ENCODE peak calls at places on chromosomes 1 and 21, in six cellular contexts. One of them, this sample, is unnamed.

GRCh38 chr1:115091582-115091981 is 2.3 kb upstream of the TSPAN2 start:
- DNase-seq in GM06990: no peak
- DNase-seq in aorta: no peak
- DNase-seq in SW480: no peak
- DNase-seq in GM10248: no peak
- DNase-seq in prostate gland: no peak
- DNase-seq in this sample: no peak

GRCh38 chr21:14968821-14969220 is 96.0 kb downstream of the NRIP1 start:
- DNase-seq in GM06990: no peak
- DNase-seq in aorta: no peak
- DNase-seq in SW480: no peak
- DNase-seq in GM10248: no peak
- DNase-seq in prostate gland: no peak
- DNase-seq in this sample: no peak

GRCh38 chr1:86765073-86765472 is 60.7 kb downstream of the SH3GLB1 start:
- DNase-seq in GM06990: no peak
- DNase-seq in aorta: no peak
- DNase-seq in SW480: no peak
- DNase-seq in GM10248: no peak
- DNase-seq in prostate gland: no peak
- DNase-seq in this sample: no peak

GRCh38 chr1:154546264-154547043 is 12.0 kb downstream of the UBE2Q1 start:
- DNase-seq in GM06990: peak; percentile 25
- DNase-seq in aorta: peak; percentile 66
- DNase-seq in SW480: peak; percentile 58
- DNase-seq in GM10248: peak; percentile 82
- DNase-seq in prostate gland: no peak
- DNase-seq in this sample: peak; percentile 44

GRCh38 chr1:51313961-51314777 is 16.2 kb downstream of the TTC39A start:
- DNase-seq in GM06990: no peak
- DNase-seq in aorta: peak; percentile 51
- DNase-seq in SW480: no peak
- DNase-seq in GM10248: no peak
- DNase-seq in prostate gland: peak; percentile 78
- DNase-seq in this sample: peak; percentile 79

GRCh38 chr1:241276391-241276790 is 80.6 kb downstream of the RGS7 start:
- DNase-seq in GM06990: no peak
- DNase-seq in aorta: no peak
- DNase-seq in SW480: no peak
- DNase-seq in GM10248: no peak
- DNase-seq in prostate gland: no peak
- DNase-seq in this sample: no peak

GRCh38 chr1:150259758-150260669 is 2.4 kb downstream of the CA14 start:
- DNase-seq in GM06990: no peak
- DNase-seq in aorta: no peak
- DNase-seq in SW480: peak; percentile 53
- DNase-seq in GM10248: no peak
- DNase-seq in prostate gland: no peak
- DNase-seq in this sample: no peak

GRCh38 chr21:45923146-45923545 is 58.4 kb upstream of the COL6A1 start:
- DNase-seq in GM06990: no peak
- DNase-seq in aorta: peak; percentile 78
- DNase-seq in SW480: no peak
- DNase-seq in GM10248: no peak
- DNase-seq in prostate gland: peak; percentile 52
- DNase-seq in this sample: no peak

GRCh38 chr21:17819878-17820232 is 699 bp upstream of the C21orf91 start:
- DNase-seq in GM06990: no peak
- DNase-seq in aorta: no peak
- DNase-seq in SW480: no peak
- DNase-seq in GM10248: peak; percentile 78
- DNase-seq in prostate gland: no peak
- DNase-seq in this sample: no peak

GRCh38 chr1:152926091-152926490 is 17.7 kb downstream of the IVL start:
- DNase-seq in GM06990: no peak
- DNase-seq in aorta: no peak
- DNase-seq in SW480: peak; percentile 40
- DNase-seq in GM10248: peak; percentile 52
- DNase-seq in prostate gland: no peak
- DNase-seq in this sample: peak; percentile 43

GRCh38 chr1:113675299-113675698 is 84.0 kb downstream of the PHTF1 start:
- DNase-seq in GM06990: no peak
- DNase-seq in aorta: no peak
- DNase-seq in SW480: no peak
- DNase-seq in GM10248: no peak
- DNase-seq in prostate gland: no peak
- DNase-seq in this sample: no peak

GRCh38 chr1:205275133-205275532 is 46.4 kb downstream of the NUAK2 start:
- DNase-seq in GM06990: no peak
- DNase-seq in aorta: no peak
- DNase-seq in SW480: peak; percentile 42
- DNase-seq in GM10248: no peak
- DNase-seq in prostate gland: peak; percentile 65
- DNase-seq in this sample: no peak

GRCh38 chr1:84300501-84300900 is 1.0 kb upstream of the SAMD13 start:
- DNase-seq in GM06990: no peak
- DNase-seq in aorta: no peak
- DNase-seq in SW480: no peak
- DNase-seq in GM10248: no peak
- DNase-seq in prostate gland: no peak
- DNase-seq in this sample: no peak

GRCh38 chr1:165114022-165114888 is 242.3 kb downstream of the LMX1A start:
- DNase-seq in GM06990: no peak
- DNase-seq in aorta: no peak
- DNase-seq in SW480: peak; percentile 52
- DNase-seq in GM10248: no peak
- DNase-seq in prostate gland: peak; percentile 26
- DNase-seq in this sample: peak; percentile 21

GRCh38 chr1:162171078-162171477 is 101.6 kb downstream of the NOS1AP start:
- DNase-seq in GM06990: no peak
- DNase-seq in aorta: no peak
- DNase-seq in SW480: no peak
- DNase-seq in GM10248: no peak
- DNase-seq in prostate gland: no peak
- DNase-seq in this sample: no peak

GRCh38 chr1:110554871-110555801 is 36.2 kb upstream of the KCNA10 start:
- DNase-seq in GM06990: peak; percentile 32
- DNase-seq in aorta: peak; percentile 68
- DNase-seq in SW480: peak; percentile 27
- DNase-seq in GM10248: peak; percentile 78
- DNase-seq in prostate gland: peak; percentile 7
- DNase-seq in this sample: no peak

GRCh38 chr21:46080171-46081021 is 17.5 kb upstream of the COL6A2 start:
- DNase-seq in GM06990: no peak
- DNase-seq in aorta: peak; percentile 84
- DNase-seq in SW480: no peak
- DNase-seq in GM10248: no peak
- DNase-seq in prostate gland: no peak
- DNase-seq in this sample: no peak

This sample was measured in LoVo.